ENCODE peak calls at places on chromosomes 5 and 9, in five cellular contexts. G is stomach; Q is A172; E is stimulated activated CD4-positive, alpha-beta T cell treated with anti-CD3 and anti-CD28 coated beads, Interleukin-1b, Interleukin-23, amount 100 ng/mL, for 24 hours; F is activated CD4-positive, alpha-beta T cell treated with anti-CD3 and anti-CD28 coated beads for 1 hour. X is an unnamed sample.

GRCh38 chr5:69237877-69238276 is 3.2 kb downstream of the CDK7 start:
- DNase-seq in G (no peak), Q (no peak), E (no peak), F (no peak), X (no peak)

GRCh38 chr5:16784843-16785791 is 151.0 kb downstream of the MYO10 start:
- DNase-seq in G (no peak), Q (no peak), E (no peak), F (no peak), X (peak)

GRCh38 chr5:135432113-135432512 is 15.0 kb downstream of the DCANP1 start:
- DNase-seq in G (no peak), Q (no peak), E (no peak), F (no peak), X (no peak)

GRCh38 chr5:93163010-93163663 is 417.9 kb downstream of the NR2F1-AS1 start:
- DNase-seq in G (no peak), Q (peak), E (no peak), F (no peak), X (peak)

GRCh38 chr5:1526151-1526631 is 2.4 kb upstream of the LPCAT1 start:
- DNase-seq in G (peak), Q (no peak), E (no peak), F (peak), X (no peak)

GRCh38 chr5:78953092-78953800 is 31.9 kb downstream of the ARSB start:
- DNase-seq in G (no peak), Q (peak), E (no peak), F (no peak), X (no peak)

GRCh38 chr9:130860458-130861316 is 25.6 kb downstream of the ABL1 start:
- DNase-seq in G (peak), Q (no peak), E (no peak), F (no peak), X (peak)

GRCh38 chr9:85740821-85741111 is 988 bp downstream of the AGTPBP1 start:
- DNase-seq in G (no peak), Q (peak), E (no peak), F (no peak), X (peak)

GRCh38 chr9:10232352-10232930 is 380.4 kb downstream of the PTPRD start:
- DNase-seq in G (peak), Q (no peak), E (no peak), F (no peak), X (peak)

GRCh38 chr5:174837919-174838902 is 113.8 kb downstream of the MSX2 start:
- DNase-seq in G (no peak), Q (peak), E (no peak), F (no peak), X (peak)

GRCh38 chr5:151565971-151566370 is 25.2 kb downstream of the FAT2 start:
- DNase-seq in G (no peak), Q (no peak), E (no peak), F (no peak), X (no peak)

GRCh38 chr5:56352808-56353590 is 119.9 kb upstream of the ANKRD55 start:
- DNase-seq in G (no peak), Q (no peak), E (no peak), F (no peak), X (no peak)

GRCh38 chr9:37953775-37954437 is 50.0 kb upstream of the SLC25A51 start:
- DNase-seq in G (no peak), Q (peak), E (no peak), F (no peak), X (peak)

GRCh38 chr5:1926471-1927341 is 44.0 kb upstream of the IRX4 start:
- DNase-seq in G (no peak), Q (no peak), E (no peak), F (no peak), X (no peak)

GRCh38 chr5:42951169-42951846 is 88.8 kb downstream of the ANXA2R start:
- DNase-seq in G (peak), Q (no peak), E (peak), F (peak), X (peak)